ENCODE peak calls at places on chromosomes 5 and 9, in seven cellular contexts. D is immature natural killer cell; V is breast epithelium; Q is CD8-positive, alpha-beta memory T cell; O is activated CD4-positive, alpha-beta T cell treated with anti-CD3 and anti-CD28 coated beads, Interleukin-2, amount 50 U/mL, for 1 hour; T is EH; M is BE2C. X is an unnamed sample.

GRCh38 chr5:35161637-35162248 is 68.5 kb downstream of the PRLR start:
- DNase-seq in D (no peak), V (no peak), Q (no peak), O (no peak), T (no peak), M (no peak), X (no peak)

GRCh38 chr9:91395553-91396470 is 27.8 kb downstream of the NFIL3 start:
- DNase-seq in D (no peak), V (no peak), Q (no peak), O (no peak), T (peak; percentile 90), M (no peak), X (no peak)

GRCh38 chr5:93421498-93421897 is 159.5 kb downstream of the NR2F1-AS1 start:
- DNase-seq in D (no peak), V (no peak), Q (no peak), O (no peak), T (no peak), M (no peak), X (no peak)

GRCh38 chr5:135236951-135237791 is 161.9 kb downstream of the MACROH2A1 start:
- DNase-seq in D (no peak), V (peak; percentile 45), Q (no peak), O (no peak), T (no peak), M (peak; percentile 15), X (peak; percentile 6)

GRCh38 chr9:70156729-70157128 is 102.0 kb upstream of the SMC5 start:
- DNase-seq in D (no peak), V (no peak), Q (no peak), O (no peak), T (peak; percentile 67), M (no peak), X (no peak)

GRCh38 chr9:8660383-8660782 is 860.8 kb upstream of the DMAC1 start:
- DNase-seq in D (no peak), V (no peak), Q (no peak), O (no peak), T (no peak), M (no peak), X (no peak)

GRCh38 chr5:174229640-174230350 is 184.3 kb downstream of the NSG2 start:
- DNase-seq in D (no peak), V (no peak), Q (no peak), O (no peak), T (peak; percentile 94), M (peak; percentile 79), X (no peak)

GRCh38 chr9:135802876-135803419 is 101.0 kb downstream of the KCNT1 start:
- DNase-seq in D (no peak), V (no peak), Q (no peak), O (no peak), T (no peak), M (no peak), X (peak; percentile 84)

GRCh38 chr5:176627582-176627981 is 2.8 kb downstream of the SNCB start:
- DNase-seq in D (no peak), V (no peak), Q (no peak), O (no peak), T (no peak), M (no peak), X (no peak)

GRCh38 chr5:7705261-7705660 is 145.7 kb downstream of the CFAP90 start:
- DNase-seq in D (no peak), V (no peak), Q (no peak), O (no peak), T (no peak), M (no peak), X (no peak)

GRCh38 chr9:134642385-134643181 is 980 bp downstream of the COL5A1 start:
- DNase-seq in D (no peak), V (no peak), Q (no peak), O (no peak), T (peak; percentile 93), M (peak; percentile 39), X (peak; percentile 48)

GRCh38 chr5:2432070-2432920 is 319.2 kb downstream of the IRX2 start:
- DNase-seq in D (no peak), V (no peak), Q (no peak), O (no peak), T (no peak), M (no peak), X (no peak)

GRCh38 chr9:137607141-137607857 is 1.8 kb downstream of the ARRDC1 start:
- DNase-seq in D (no peak), V (no peak), Q (no peak), O (no peak), T (peak; percentile 54), M (no peak), X (no peak)

GRCh38 chr5:89229331-89230070 is 346.5 kb upstream of the MEF2C start:
- DNase-seq in D (no peak), V (no peak), Q (no peak), O (no peak), T (no peak), M (no peak), X (no peak)

GRCh38 chr5:78547171-78547570 is 101.4 kb downstream of the LHFPL2 start:
- DNase-seq in D (no peak), V (no peak), Q (no peak), O (no peak), T (peak; percentile 50), M (no peak), X (no peak)

GRCh38 chr9:80383347-80383746 is 811.6 kb downstream of the TLE4 start:
- DNase-seq in D (no peak), V (no peak), Q (no peak), O (no peak), T (no peak), M (no peak), X (no peak)

GRCh38 chr9:96856363-96857286 is 2.3 kb upstream of the ZNF782 start:
- DNase-seq in D (peak; percentile 60), V (no peak), Q (peak; percentile 57), O (peak; percentile 69), T (peak; percentile 76), M (peak; percentile 79), X (peak; percentile 75)

GRCh38 chr9:99274511-99274910 is 52.4 kb downstream of the SEC61B start:
- DNase-seq in D (no peak), V (no peak), Q (no peak), O (no peak), T (no peak), M (no peak), X (no peak)

GRCh38 chr5:61613679-61614078 is 281.6 kb downstream of the ZSWIM6 start:
- DNase-seq in D (no peak), V (no peak), Q (no peak), O (no peak), T (no peak), M (no peak), X (no peak)